ENCODE peak calls at places on chromosomes 5 and 9, in five cellular contexts. X is Peyer's patch, D is tibial nerve, M is GM23338, O is heart left ventricle. J is an unnamed sample.

GRCh38 chr5:36079200-36079761 is 12.6 kb upstream of the UGT3A2 start:
- DNase-seq in X (no peak), D (no peak), M (peak; percentile 92), O (no peak), J (no peak)

GRCh38 chr5:161765611-161766010 is 80.1 kb downstream of the GABRA6 start:
- DNase-seq in X (no peak), D (no peak), M (no peak), O (no peak), J (no peak)

GRCh38 chr9:97907051-97907450 is 15.2 kb downstream of the TRMO start:
- DNase-seq in X (peak; percentile 43), D (no peak), M (no peak), O (no peak), J (no peak)

GRCh38 chr5:64811050-64811640 is 42.4 kb downstream of the CWC27 start:
- DNase-seq in X (no peak), D (no peak), M (peak; percentile 68), O (no peak), J (no peak)

GRCh38 chr5:155085282-155085990 is 71.9 kb downstream of the KIF4B start:
- DNase-seq in X (no peak), D (no peak), M (no peak), O (no peak), J (no peak)

GRCh38 chr5:66306105-66306843 is 162.2 kb downstream of the SREK1 start:
- DNase-seq in X (no peak), D (no peak), M (peak; percentile 83), O (peak; percentile 57), J (no peak)

GRCh38 chr9:105921057-105921721 is 226.8 kb downstream of the TMEM38B start:
- DNase-seq in X (no peak), D (no peak), M (no peak), O (no peak), J (no peak)

GRCh38 chr5:1282139-1282992 is 12.5 kb downstream of the TERT start:
- DNase-seq in X (no peak), D (no peak), M (no peak), O (no peak), J (no peak)

GRCh38 chr9:16364347-16364746 is 506.1 kb downstream of the BNC2 start:
- DNase-seq in X (no peak), D (no peak), M (no peak), O (peak; percentile 75), J (no peak)

GRCh38 chr5:114297915-114298314 is 64.0 kb upstream of the KCNN2 start:
- DNase-seq in X (no peak), D (no peak), M (no peak), O (no peak), J (no peak)

GRCh38 chr5:102625940-102626339 is 127.1 kb upstream of the SLCO6A1 start:
- DNase-seq in X (no peak), D (no peak), M (no peak), O (no peak), J (no peak)

GRCh38 chr5:13034048-13034447 is 910.4 kb downstream of the DNAH5 start:
- DNase-seq in X (no peak), D (no peak), M (no peak), O (no peak), J (no peak)

GRCh38 chr9:6068983-6069382 is 53.6 kb upstream of the RANBP6 start:
- DNase-seq in X (no peak), D (no peak), M (no peak), O (no peak), J (peak; percentile 30)

GRCh38 chr5:157594237-157594636 is 18.7 kb upstream of the ADAM19 start:
- DNase-seq in X (no peak), D (no peak), M (no peak), O (no peak), J (no peak)

GRCh38 chr5:118450924-118451332 is 537.4 kb downstream of the DTWD2 start:
- DNase-seq in X (no peak), D (no peak), M (peak; percentile 21), O (no peak), J (no peak)

GRCh38 chr9:116250881-116251280 is 97.3 kb downstream of the PAPPA start:
- DNase-seq in X (no peak), D (no peak), M (no peak), O (no peak), J (no peak)

GRCh38 chr5:125552486-125552885 is 806.0 kb upstream of the ZNF608 start:
- DNase-seq in X (no peak), D (no peak), M (no peak), O (no peak), J (no peak)

GRCh38 chr5:177307544-177308363 is 3.9 kb downstream of the MXD3 start:
- DNase-seq in X (no peak), D (no peak), M (no peak), O (no peak), J (no peak)

GRCh38 chr5:177309351-177310191 is 2.1 kb downstream of the MXD3 start:
- DNase-seq in X (peak; percentile 53), D (no peak), M (peak; percentile 93), O (peak; percentile 50), J (peak; percentile 58)

GRCh38 chr5:177304392-177305119 is 957 bp downstream of the PRELID1 start:
- DNase-seq in X (no peak), D (no peak), M (no peak), O (no peak), J (no peak)

GRCh38 chr5:177308740-177309139 is 3.0 kb downstream of the MXD3 start:
- DNase-seq in X (no peak), D (no peak), M (no peak), O (no peak), J (no peak)

DNA sequence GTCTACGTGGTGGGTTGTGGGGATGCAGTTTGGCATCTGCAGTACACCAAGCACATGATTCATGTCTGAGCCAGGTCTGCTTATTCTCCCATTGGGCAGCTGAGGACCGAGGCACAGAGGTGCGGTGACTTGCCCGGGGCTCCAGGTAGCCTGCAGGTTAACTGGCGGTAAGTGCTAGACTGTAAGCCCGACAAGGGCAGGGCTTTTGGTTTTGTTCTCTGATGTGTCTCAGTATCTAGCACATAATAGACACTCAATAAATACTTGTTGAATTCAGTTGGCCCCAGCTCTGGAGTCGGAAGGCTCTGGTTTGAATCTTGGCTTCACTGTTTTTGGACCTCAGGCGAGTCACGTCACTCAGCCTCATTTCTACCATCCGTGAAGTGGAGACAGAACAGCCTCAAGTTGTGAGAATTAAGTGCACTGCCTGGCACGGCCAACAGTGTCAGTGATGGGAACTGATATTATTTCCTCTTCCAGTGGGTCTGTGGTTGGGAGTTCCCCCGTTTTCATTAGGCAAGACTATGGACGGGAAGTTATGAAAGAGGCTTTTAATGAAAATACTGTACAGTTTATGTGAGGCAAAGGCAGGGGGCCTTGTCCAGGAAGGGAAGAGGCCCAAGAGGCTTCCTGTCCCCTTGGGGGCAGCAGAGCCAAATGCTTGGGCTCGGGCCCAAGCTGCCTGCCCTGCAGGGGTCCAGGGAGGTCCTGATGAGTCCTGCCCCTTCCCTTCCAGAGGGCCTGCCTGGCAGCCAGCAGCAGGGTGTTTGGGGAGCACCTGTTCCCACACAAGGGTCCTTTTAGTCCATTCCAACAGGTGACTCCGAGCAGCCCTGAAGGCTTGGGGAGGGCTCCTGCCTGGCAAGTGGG is 3.3 kb downstream of the PRELID1 start:
- DNase-seq in X (no peak), D (no peak), M (peak; percentile 67), O (no peak), J (no peak)
- H3K4me1 ChIP-seq in X (peaks cover 43% of the 10 kb centered on the region), D (no peaks in the 10 kb centered on the region), M (peaks cover 14% of the 10 kb centered on the region), O (peaks cover 36% of the 10 kb centered on the region), J (peaks cover 35% of the 10 kb centered on the region)

GRCh38 chr5:83473344-83474169 is 2.0 kb downstream of the VCAN start:
- DNase-seq in X (peak; percentile 25), D (peak; percentile 91), M (peak; percentile 98), O (peak; percentile 85), J (peak; percentile 23)
- H3K4me1 ChIP-seq in X (peaks cover 8% of the 10 kb centered on the region), D (no peaks in the 10 kb centered on the region), M (peaks cover 34% of the 10 kb centered on the region), O (peaks cover 31% of the 10 kb centered on the region), J (peaks cover 4% of the 10 kb centered on the region)

GRCh38 chr9:128552744-128553221 is 396 bp downstream of the SPTAN1 start:
- DNase-seq in X (peak; percentile 48), D (no peak), M (peak; percentile 61), O (peak; percentile 73), J (no peak)
- H3K4me1 ChIP-seq in X (peaks cover 7% of the 10 kb centered on the region), D (no peaks in the 10 kb centered on the region), M (peaks cover 48% of the 10 kb centered on the region), O (peaks cover 58% of the 10 kb centered on the region), J (peaks cover 44% of the 10 kb centered on the region)

GRCh38 chr5:151022511-151023018 is 2.2 kb downstream of the GPX3 start:
- DNase-seq in X (no peak), D (no peak), M (no peak), O (peak; percentile 49), J (no peak)
- H3K4me1 ChIP-seq in X (peaks cover 4% of the 10 kb centered on the region), D (no peaks in the 10 kb centered on the region), M (peaks cover 4% of the 10 kb centered on the region), O (peaks cover 74% of the 10 kb centered on the region), J (peaks cover 6% of the 10 kb centered on the region)

GRCh38 chr5:170297589-170298462 is at the start of gene LCP2:
- DNase-seq in X (peak; percentile 64), D (no peak), M (no peak), O (peak; percentile 37), J (peak; percentile 53)

GRCh38 chr5:170296036-170296934 is 1.3 kb downstream of the LCP2 start:
- DNase-seq in X (no peak), D (no peak), M (no peak), O (no peak), J (no peak)

GRCh38 chr5:170293273-170293672 is 4.3 kb downstream of the LCP2 start:
- DNase-seq in X (peak; percentile 88), D (no peak), M (no peak), O (peak; percentile 48), J (peak; percentile 60)

GRCh38 chr5:170300361-170301013 is 2.9 kb upstream of the LCP2 start:
- DNase-seq in X (no peak), D (no peak), M (no peak), O (no peak), J (no peak)

DNA sequence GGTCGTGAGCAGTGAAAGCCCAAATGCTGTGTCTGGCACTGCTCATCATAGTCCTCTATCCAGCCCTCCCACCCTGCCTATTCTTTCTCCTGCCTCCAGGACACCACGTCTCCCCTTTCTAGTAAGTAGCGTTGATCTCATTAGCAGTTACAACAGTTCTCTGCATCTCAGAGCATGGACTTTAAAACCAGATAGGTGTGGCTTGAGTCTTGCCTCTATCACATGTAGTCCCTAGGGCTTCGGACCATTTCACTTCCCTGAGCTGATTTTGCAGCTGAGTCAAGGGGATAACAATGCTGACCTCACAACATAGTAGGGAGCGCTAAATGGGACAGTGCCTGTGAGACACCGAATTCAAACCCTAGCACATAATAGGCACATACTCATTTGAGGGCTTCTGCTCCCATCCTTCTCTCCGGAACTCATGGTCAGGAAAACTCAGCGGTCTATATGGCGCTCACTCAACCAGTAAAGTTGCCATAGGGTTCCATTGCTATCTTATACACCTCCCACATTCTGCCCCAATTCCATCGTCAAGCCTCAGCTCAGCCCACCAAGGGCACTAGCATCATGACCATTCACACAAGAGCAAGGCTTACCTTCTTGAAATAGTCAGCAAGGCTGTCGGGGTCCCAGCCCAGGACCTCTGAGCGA is 515 bp downstream of the LCP2 start:
- DNase-seq in X (no peak), D (no peak), M (no peak), O (no peak), J (no peak)
- H3K4me1 ChIP-seq in X (peaks cover 7% of the 10 kb centered on the region), D (no peaks in the 10 kb centered on the region), M (no peaks in the 10 kb centered on the region), O (no peaks in the 10 kb centered on the region), J (peaks cover 56% of the 10 kb centered on the region)